ENCODE peak calls at places on chromosome 2, in seven cellular contexts. I, R, Y, M, V, Q and J are unnamed samples.

GRCh38 chr2:84958135-84959044 is 12.6 kb upstream of the KCMF1 start:
- DNase-seq in I (peak; percentile 62), R (peak; percentile 85), Y (peak; percentile 97), M (peak; percentile 98), V (peak; percentile 99), Q (no peak), J (peak; percentile 97)

GRCh38 chr2:173062806-173063205 is 12.8 kb upstream of the MAP3K20 start:
- DNase-seq in I (no peak), R (peak; percentile 42), Y (peak; percentile 33), M (no peak), V (no peak), Q (no peak), J (peak; percentile 31)

GRCh38 chr2:217625475-217626245 is 377.1 kb downstream of the TNS1 start:
- DNase-seq in I (no peak), R (peak; percentile 54), Y (peak; percentile 69), M (no peak), V (no peak), Q (no peak), J (no peak)

GRCh38 chr2:28506112-28506511 is 10.3 kb downstream of the PLB1 start:
- DNase-seq in I (no peak), R (no peak), Y (peak; percentile 18), M (no peak), V (no peak), Q (no peak), J (no peak)

GRCh38 chr2:69306897-69307695 is 79.9 kb downstream of the GFPT1 start:
- DNase-seq in I (peak; percentile 73), R (peak; percentile 79), Y (peak; percentile 77), M (peak; percentile 87), V (peak; percentile 78), Q (peak; percentile 92), J (peak; percentile 71)

GRCh38 chr2:129752686-129753085 is 226.8 kb upstream of the RAB6C start:
- DNase-seq in I (no peak), R (no peak), Y (no peak), M (no peak), V (no peak), Q (no peak), J (no peak)

GRCh38 chr2:10832228-10832936 is 19.8 kb upstream of the PDIA6 start:
- DNase-seq in I (peak; percentile 89), R (peak; percentile 82), Y (peak; percentile 77), M (peak; percentile 93), V (peak; percentile 92), Q (peak; percentile 82), J (peak; percentile 72)

GRCh38 chr2:73823916-73824523 is 4.7 kb upstream of the STAMBP start:
- DNase-seq in I (no peak), R (peak; percentile 94), Y (peak; percentile 91), M (no peak), V (peak; percentile 82), Q (no peak), J (no peak)

GRCh38 chr2:22628183-22628582 is 756.8 kb upstream of the KLHL29 start:
- DNase-seq in I (no peak), R (no peak), Y (no peak), M (no peak), V (no peak), Q (no peak), J (no peak)

GRCh38 chr2:46547223-46548102 is 68.1 kb downstream of the TMEM247 start:
- DNase-seq in I (no peak), R (no peak), Y (no peak), M (no peak), V (no peak), Q (no peak), J (peak; percentile 11)

GRCh38 chr2:71843391-71843850 is 304.2 kb downstream of the CYP26B1 start:
- DNase-seq in I (no peak), R (peak; percentile 66), Y (peak; percentile 68), M (no peak), V (peak; percentile 73), Q (peak; percentile 70), J (peak; percentile 82)

GRCh38 chr2:191245869-191246531 is 796 bp downstream of the MYO1B start:
- DNase-seq in I (peak; percentile 57), R (peak; percentile 67), Y (peak; percentile 75), M (peak; percentile 89), V (peak; percentile 75), Q (no peak), J (peak; percentile 86)

GRCh38 chr2:28665041-28665704 is 86.5 kb upstream of the PPP1CB start:
- DNase-seq in I (peak; percentile 86), R (peak; percentile 95), Y (peak; percentile 85), M (no peak), V (no peak), Q (peak; percentile 80), J (peak; percentile 96)

GRCh38 chr2:165563468-165564225 is 94.1 kb downstream of the CSRNP3 start:
- DNase-seq in I (no peak), R (no peak), Y (no peak), M (no peak), V (peak; percentile 47), Q (no peak), J (no peak)

GRCh38 chr2:5387421-5387820 is 304.8 kb upstream of the SOX11 start:
- DNase-seq in I (no peak), R (peak; percentile 68), Y (no peak), M (no peak), V (peak; percentile 16), Q (no peak), J (no peak)

DNA sequence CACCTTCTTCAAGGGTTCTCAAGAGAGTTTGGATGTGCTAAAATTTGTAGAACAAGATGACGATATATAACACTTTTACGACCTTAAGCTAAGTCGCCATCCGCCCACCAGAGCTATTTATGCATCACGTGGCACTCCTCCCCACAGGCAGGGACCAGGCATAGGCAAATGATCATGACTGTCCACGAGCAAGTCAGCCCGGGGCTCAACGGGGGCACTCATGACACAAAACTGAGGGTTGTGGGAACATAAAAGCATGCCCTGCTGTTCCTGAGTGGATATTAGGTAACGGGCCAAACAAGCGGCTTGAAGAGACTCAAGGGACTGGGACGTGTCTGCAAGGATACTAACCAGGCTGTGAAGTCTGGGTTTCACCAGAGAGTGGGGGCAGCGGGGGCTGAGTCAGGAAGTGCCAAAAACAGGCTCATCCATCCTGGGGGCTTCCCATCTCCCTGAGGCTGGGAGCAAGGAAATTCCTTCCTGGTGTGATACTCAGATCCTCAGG is 58.1 kb downstream of the FAM178B start:
- DNase-seq in I (no peak), R (no peak), Y (no peak), M (no peak), V (no peak), Q (no peak), J (peak; percentile 18)
- H3K27me3 ChIP-seq in I (no peaks in the 10 kb centered on the region), R (peaks cover 32% of the 10 kb centered on the region), Y (peaks cover 69% of the 10 kb centered on the region), M (no peaks in the 10 kb centered on the region), V (no peaks in the 10 kb centered on the region), Q (no peaks in the 10 kb centered on the region), J (no peaks in the 10 kb centered on the region)

GRCh38 chr2:96494188-96494587 is 11.0 kb downstream of the NEURL3 start:
- DNase-seq in I (no peak), R (no peak), Y (no peak), M (no peak), V (no peak), Q (no peak), J (no peak)

GRCh38 chr2:96493072-96493471 is 12.1 kb downstream of the NEURL3 start:
- DNase-seq in I (no peak), R (no peak), Y (no peak), M (peak; percentile 65), V (peak; percentile 70), Q (no peak), J (no peak)

GRCh38 chr2:96489673-96490072 is 15.5 kb downstream of the NEURL3 start:
- DNase-seq in I (no peak), R (no peak), Y (no peak), M (no peak), V (no peak), Q (no peak), J (no peak)

GRCh38 chr2:96489261-96489660 is 15.9 kb downstream of the NEURL3 start:
- DNase-seq in I (no peak), R (no peak), Y (no peak), M (no peak), V (no peak), Q (no peak), J (no peak)

DNA sequence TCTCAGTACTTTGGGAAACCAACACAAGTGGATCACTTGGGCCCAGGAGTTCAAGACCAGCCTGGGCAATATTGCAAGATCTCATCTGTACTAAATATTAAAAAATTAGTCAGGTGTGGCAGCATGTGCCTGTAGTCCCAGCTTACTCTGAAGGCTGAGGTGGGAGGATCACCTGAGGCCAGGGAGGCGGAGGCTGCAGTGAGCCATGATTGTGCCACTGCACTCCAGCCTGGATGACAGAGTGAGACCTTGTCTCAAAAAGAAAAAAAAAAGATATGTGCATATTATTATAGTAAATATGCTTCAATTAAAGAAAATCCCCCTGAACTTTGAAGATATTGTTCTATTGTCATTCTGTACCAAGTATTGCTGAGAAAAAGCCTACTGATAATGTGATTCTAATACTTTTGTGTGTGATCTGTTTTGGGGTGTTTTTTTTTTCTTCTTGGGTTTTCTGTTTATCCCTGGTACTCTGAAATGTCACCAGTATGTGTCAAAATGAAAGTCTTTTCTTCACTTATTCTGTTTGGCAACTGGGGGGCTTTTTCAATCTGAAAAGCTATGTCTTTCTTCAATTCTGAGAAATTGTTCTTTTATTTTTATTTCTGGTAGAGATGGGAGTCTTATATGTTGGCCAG is 13.2 kb downstream of the NEURL3 start:
- DNase-seq in I (no peak), R (no peak), Y (no peak), M (no peak), V (no peak), Q (no peak), J (no peak)
- H3K27me3 ChIP-seq in I (no peaks in the 10 kb centered on the region), R (peaks cover 19% of the 10 kb centered on the region), Y (peaks cover 18% of the 10 kb centered on the region), M (no peaks in the 10 kb centered on the region), V (no peaks in the 10 kb centered on the region), Q (no peaks in the 10 kb centered on the region), J (no peaks in the 10 kb centered on the region)

DNA sequence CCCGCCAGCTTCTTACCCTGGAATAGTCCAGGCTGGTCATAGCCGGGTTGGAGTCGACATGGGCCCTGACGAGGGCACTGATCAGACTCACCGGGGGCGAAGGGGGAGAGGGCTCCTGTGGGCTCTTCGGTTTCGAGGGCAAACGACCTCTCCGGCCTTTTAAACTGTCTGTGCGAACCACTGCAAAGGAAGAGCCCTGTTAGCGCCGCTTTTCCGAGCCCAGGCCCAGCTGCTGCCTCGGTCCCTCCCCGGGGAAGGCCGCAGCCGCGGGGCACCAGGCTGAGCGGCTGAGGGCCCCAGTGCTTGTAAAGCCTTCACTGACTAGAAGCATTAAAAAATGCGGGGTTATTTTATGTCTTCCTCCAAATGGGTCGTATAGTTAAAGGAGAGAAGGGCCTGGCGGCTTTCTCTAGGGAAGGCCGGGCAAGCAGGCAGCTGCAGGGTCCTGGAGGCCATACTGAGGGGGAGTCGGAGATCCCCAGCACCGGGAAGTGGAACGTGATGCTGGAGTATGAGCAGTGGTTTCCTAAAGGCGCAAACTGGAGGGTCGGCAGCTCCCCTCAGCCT is 4.6 kb downstream of the NR4A2 start:
- DNase-seq in I (no peak), R (no peak), Y (no peak), M (no peak), V (no peak), Q (no peak), J (no peak)
- H3K27me3 ChIP-seq in I (no peaks in the 10 kb centered on the region), R (no peaks in the 10 kb centered on the region), Y (no peaks in the 10 kb centered on the region), M (peaks cover 74% of the 10 kb centered on the region), V (no peaks in the 10 kb centered on the region), Q (no peaks in the 10 kb centered on the region), J (no peaks in the 10 kb centered on the region)

DNA sequence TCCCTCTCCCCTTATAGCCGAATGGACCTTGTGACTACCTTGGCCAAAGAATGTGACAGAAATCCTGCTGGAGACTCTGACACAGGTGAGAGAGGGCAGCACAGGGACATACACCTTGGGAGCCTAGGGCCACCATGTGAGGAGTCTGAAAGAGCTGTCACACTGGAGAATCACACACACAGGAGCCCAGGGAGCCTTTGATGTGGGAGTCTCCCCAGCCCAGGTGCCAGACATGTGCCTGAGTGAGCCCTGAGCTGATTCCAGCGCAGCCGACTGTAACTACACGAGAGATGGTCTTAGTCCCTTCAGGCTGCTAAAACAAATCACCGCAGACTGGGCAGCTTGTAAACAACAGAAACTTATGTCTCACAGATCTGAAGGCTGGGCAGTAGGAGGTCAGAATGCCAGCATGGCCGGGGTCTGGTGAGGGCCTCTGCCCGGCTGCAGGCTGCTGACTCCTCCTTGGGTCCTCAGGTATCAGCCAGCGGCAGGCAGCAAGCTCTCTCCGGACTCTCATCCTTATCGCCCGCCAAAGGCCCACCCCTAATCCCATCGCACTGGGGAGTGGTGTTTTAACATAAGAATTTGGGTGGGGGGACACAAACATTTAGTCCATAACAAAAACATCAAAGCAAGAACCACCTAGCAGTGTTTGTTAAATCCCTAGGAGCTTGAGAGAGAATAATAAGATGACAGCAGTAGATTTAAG is 63.8 kb upstream of the GPR45 start:
- DNase-seq in I (no peak), R (no peak), Y (no peak), M (peak; percentile 46), V (no peak), Q (no peak), J (no peak)
- H3K27me3 ChIP-seq in I (no peaks in the 10 kb centered on the region), R (peaks cover 5% of the 10 kb centered on the region), Y (peaks cover 20% of the 10 kb centered on the region), M (no peaks in the 10 kb centered on the region), V (peaks cover 6% of the 10 kb centered on the region), Q (no peaks in the 10 kb centered on the region), J (peaks cover 2% of the 10 kb centered on the region)